ENCODE peak calls at places on chromosomes 7 and 10, in five cellular contexts. X is HuH-7; Z is NCI-H226; I is esophagus muscularis mucosa; F is stimulated activated CD8-positive, alpha-beta memory T cell treated with anti-CD3 and anti-CD28 coated beads, Interleukin-4, amount 100 ng/mL, for 4 hours. U is an unnamed sample.

GRCh38 chr10:22335204-22335956 is 9.9 kb upstream of the SPAG6 start:
- DNase-seq in X (no peak), Z (no peak), I (no peak), F (no peak), U (no peak)

GRCh38 chr10:95260909-95261552 is 29.8 kb downstream of the PDLIM1 start:
- DNase-seq in X (no peak), Z (peak), I (no peak), F (no peak), U (no peak)

GRCh38 chr7:154902600-154903082 is 100.3 kb downstream of the PAXIP1 start:
- DNase-seq in X (no peak), Z (no peak), I (no peak), F (no peak), U (no peak)

GRCh38 chr7:106770191-106770590 is 94.9 kb upstream of the PIK3CG start:
- DNase-seq in X (no peak), Z (peak), I (no peak), F (no peak), U (no peak)

GRCh38 chr10:30445716-30446115 is 11.7 kb downstream of the MAP3K8 start:
- DNase-seq in X (no peak), Z (no peak), I (no peak), F (no peak), U (no peak)

GRCh38 chr10:26857991-26858706 is 2.6 kb downstream of the ABI1 start:
- DNase-seq in X (no peak), Z (no peak), I (no peak), F (no peak), U (no peak)

GRCh38 chr10:101940916-101941315 is 97.3 kb upstream of the KCNIP2 start:
- DNase-seq in X (no peak), Z (peak), I (no peak), F (no peak), U (no peak)

GRCh38 chr10:90604636-90605035 is 253.2 kb downstream of the HTR7 start:
- DNase-seq in X (no peak), Z (no peak), I (no peak), F (no peak), U (no peak)

U was measured in GM18507.